ENCODE peak calls at places on chromosomes 13 and 19, in four cellular contexts. X is heart left ventricle, O is fibroblast of lung, E is body of pancreas. K is an unnamed sample.

GRCh38 chr19:49869484-49870308 is 2.3 kb upstream of the PNKP start:
- DNase-seq in X (peak), O (peak), E (peak), K (peak)

GRCh38 chr19:17445526-17446165 is 2.8 kb downstream of the TMEM221 start:
- DNase-seq in X (no peak), O (no peak), E (no peak), K (no peak)

GRCh38 chr13:27076411-27076810 is 95.2 kb downstream of the USP12 start:
- DNase-seq in X (no peak), O (peak), E (no peak), K (no peak)

GRCh38 chr13:24834902-24835510 is 71.0 kb downstream of the RNF17 start:
- DNase-seq in X (no peak), O (no peak), E (no peak), K (no peak)

GRCh38 chr13:28753208-28753892 is 34.6 kb upstream of the SLC46A3 start:
- DNase-seq in X (peak), O (peak), E (peak), K (peak)

GRCh38 chr13:27977476-27978300 is 8.6 kb upstream of the CDX2 start:
- DNase-seq in X (no peak), O (no peak), E (no peak), K (no peak)

GRCh38 chr13:106911602-106912001 is 343.7 kb upstream of the ARGLU1 start:
- DNase-seq in X (no peak), O (no peak), E (no peak), K (no peak)

GRCh38 chr19:58571575-58571947 is 1.6 kb downstream of the MZF1 start:
- DNase-seq in X (peak), O (no peak), E (peak), K (no peak)

GRCh38 chr19:33699754-33700407 is 78.1 kb downstream of the CHST8 start:
- DNase-seq in X (no peak), O (no peak), E (no peak), K (no peak)

GRCh38 chr13:48096670-48097069 is 1.8 kb upstream of the MED4 start:
- DNase-seq in X (no peak), O (no peak), E (no peak), K (no peak)

GRCh38 chr13:110017379-110017778 is 231.0 kb upstream of the IRS2 start:
- DNase-seq in X (no peak), O (peak), E (no peak), K (peak)

GRCh38 chr19:8552810-8553209 is 24.4 kb downstream of the MYO1F start:
- DNase-seq in X (no peak), O (peak), E (no peak), K (peak)

GRCh38 chr19:8262431-8262830 is 45.7 kb downstream of the CD320 start:
- DNase-seq in X (no peak), O (no peak), E (peak), K (no peak)

GRCh38 chr13:79423801-79424642 is 18.0 kb upstream of the RBM26 start:
- DNase-seq in X (no peak), O (peak), E (no peak), K (peak)

GRCh38 chr19:48656840-48657474 is 11.0 kb upstream of the CA11 start:
- DNase-seq in X (no peak), O (peak), E (no peak), K (peak)

GRCh38 chr19:15250635-15250993 is 18.4 kb upstream of the EPHX3 start:
- DNase-seq in X (no peak), O (no peak), E (no peak), K (no peak)
- H3K4me3 ChIP-seq in X (peak), O (no peak), E (no peak), K (no peak)

DNA sequence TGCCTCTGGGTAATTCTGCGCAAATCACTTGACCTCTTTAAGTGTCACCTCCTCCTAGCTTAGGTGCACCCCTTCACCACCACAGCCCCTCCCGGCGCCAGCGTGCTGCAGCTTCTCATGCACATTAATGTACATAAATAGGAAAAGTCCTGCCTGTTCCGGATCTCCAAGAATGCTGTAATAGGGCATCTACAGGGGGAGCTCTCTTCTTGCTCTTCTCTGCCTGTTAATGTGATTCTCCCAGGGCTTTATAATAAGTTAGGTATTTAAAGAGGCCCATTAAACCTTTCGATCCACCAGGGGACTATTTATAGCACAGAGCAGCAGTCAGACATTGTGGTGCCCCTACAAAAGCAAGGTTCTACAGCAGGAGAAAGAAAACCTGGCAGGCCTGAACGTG is 35.3 kb downstream of the SOX1 start:
- DNase-seq in X (no peak), O (no peak), E (no peak), K (no peak)
- TF ChIP-seq CTCF in X (no peak), O (no peak), E (no peak), K (no peak)

GRCh38 chr13:108214511-108215383 is 589 bp downstream of the LIG4 start:
- DNase-seq in X (peak), O (no peak), E (peak), K (no peak)
- H3K4me3 ChIP-seq in X (peak), O (peak), E (peak), K (peak)

DNA sequence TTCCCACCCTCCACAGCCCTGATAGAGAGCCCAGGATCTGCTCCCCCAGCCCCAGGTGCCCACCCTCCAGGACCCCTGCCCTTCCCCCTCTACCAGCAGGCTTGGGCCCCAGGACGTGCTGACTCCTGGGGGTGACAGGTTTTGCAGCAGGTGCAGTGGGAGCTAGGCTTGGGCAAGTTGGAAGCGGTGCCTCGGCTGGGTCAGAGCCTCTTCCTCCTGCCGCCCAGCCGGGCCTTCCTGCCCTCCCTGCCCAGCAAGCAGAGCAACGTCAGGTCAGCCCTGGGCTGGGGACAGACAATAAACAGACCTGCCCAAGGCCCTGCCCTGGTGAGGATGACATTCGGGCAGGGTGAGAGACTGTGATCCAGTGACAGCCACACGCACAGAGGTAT is 9.2 kb upstream of the NCCRP1 start:
- DNase-seq in X (no peak), O (no peak), E (no peak), K (no peak)
- TF ChIP-seq CTCF in X (no peak), O (no peak), E (no peak), K (no peak)

GRCh38 chr13:54356209-54356608 is 1327.6 kb downstream of the OLFM4 start:
- DNase-seq in X (no peak), O (no peak), E (no peak), K (no peak)
- H3K4me3 ChIP-seq in X (no peak), O (no peak), E (no peak), K (no peak)